ENCODE peak calls at places on chromosomes 11 and 22, in nine cellular contexts. One of them, this sample, is unnamed.

GRCh38 chr11:88016392-88017020 is 158.7 kb downstream of the RAB38 start:
- DNase-seq in A549: peak
- DNase-seq in pancreas: peak
- DNase-seq in psoas muscle: peak
- DNase-seq in stomach: peak
- DNase-seq in HL-60: peak
- DNase-seq in left ventricle myocardium inferior: peak
- DNase-seq in AG04449: peak
- DNase-seq in fibroblast of mammary gland: peak
- DNase-seq in this sample: peak

GRCh38 chr11:94800394-94800793 is 32.2 kb downstream of the AMOTL1 start:
- DNase-seq in stomach: no peak
- DNase-seq in HL-60: no peak
- DNase-seq in fibroblast of mammary gland: peak
- DNase-seq in left ventricle myocardium inferior: no peak
- DNase-seq in A549: no peak
- DNase-seq in AG04449: no peak
- DNase-seq in psoas muscle: no peak
- DNase-seq in pancreas: peak
- DNase-seq in this sample: no peak

GRCh38 chr11:122313581-122313980 is 197.6 kb upstream of the BLID start:
- DNase-seq in stomach: no peak
- DNase-seq in A549: no peak
- DNase-seq in pancreas: no peak
- DNase-seq in left ventricle myocardium inferior: no peak
- DNase-seq in fibroblast of mammary gland: no peak
- DNase-seq in AG04449: no peak
- DNase-seq in psoas muscle: no peak
- DNase-seq in HL-60: no peak
- DNase-seq in this sample: no peak

GRCh38 chr22:37870273-37870672 is 21.1 kb downstream of the EIF3L start:
- DNase-seq in psoas muscle: no peak
- DNase-seq in stomach: no peak
- DNase-seq in pancreas: no peak
- DNase-seq in fibroblast of mammary gland: peak
- DNase-seq in A549: no peak
- DNase-seq in AG04449: no peak
- DNase-seq in HL-60: no peak
- DNase-seq in left ventricle myocardium inferior: no peak
- DNase-seq in this sample: peak

GRCh38 chr11:69530278-69531070 is 49.0 kb downstream of the LINC01488 start:
- DNase-seq in pancreas: no peak
- DNase-seq in stomach: no peak
- DNase-seq in HL-60: peak
- DNase-seq in A549: no peak
- DNase-seq in psoas muscle: no peak
- DNase-seq in fibroblast of mammary gland: no peak
- DNase-seq in AG04449: no peak
- DNase-seq in left ventricle myocardium inferior: no peak
- DNase-seq in this sample: no peak

GRCh38 chr22:25048659-25049657 is 96.4 kb downstream of the KIAA1671 start:
- DNase-seq in pancreas: peak
- DNase-seq in AG04449: no peak
- DNase-seq in A549: peak
- DNase-seq in left ventricle myocardium inferior: peak
- DNase-seq in stomach: peak
- DNase-seq in psoas muscle: peak
- DNase-seq in HL-60: peak
- DNase-seq in fibroblast of mammary gland: peak
- DNase-seq in this sample: peak

GRCh38 chr11:123132881-123133280 is 62.2 kb downstream of the CLMP start:
- DNase-seq in pancreas: no peak
- DNase-seq in HL-60: no peak
- DNase-seq in stomach: no peak
- DNase-seq in left ventricle myocardium inferior: no peak
- DNase-seq in A549: no peak
- DNase-seq in psoas muscle: no peak
- DNase-seq in fibroblast of mammary gland: no peak
- DNase-seq in AG04449: no peak
- DNase-seq in this sample: no peak

GRCh38 chr11:2466069-2466801 is 21.4 kb downstream of the KCNQ1 start:
- DNase-seq in left ventricle myocardium inferior: no peak
- DNase-seq in stomach: peak
- DNase-seq in AG04449: no peak
- DNase-seq in pancreas: peak
- DNase-seq in HL-60: no peak
- DNase-seq in fibroblast of mammary gland: no peak
- DNase-seq in psoas muscle: no peak
- DNase-seq in A549: no peak
- DNase-seq in this sample: no peak

GRCh38 chr11:78138694-78139421 is 568 bp downstream of the ALG8 start:
- DNase-seq in stomach: peak
- DNase-seq in fibroblast of mammary gland: peak
- DNase-seq in left ventricle myocardium inferior: no peak
- DNase-seq in pancreas: no peak
- DNase-seq in psoas muscle: no peak
- DNase-seq in A549: peak
- DNase-seq in HL-60: peak
- DNase-seq in AG04449: no peak
- DNase-seq in this sample: peak

GRCh38 chr22:22513619-22514018 is 5.1 kb upstream of the ZNF280B start:
- DNase-seq in HL-60: no peak
- DNase-seq in pancreas: no peak
- DNase-seq in psoas muscle: no peak
- DNase-seq in left ventricle myocardium inferior: no peak
- DNase-seq in fibroblast of mammary gland: no peak
- DNase-seq in AG04449: no peak
- DNase-seq in stomach: no peak
- DNase-seq in A549: no peak
- DNase-seq in this sample: no peak

DNA sequence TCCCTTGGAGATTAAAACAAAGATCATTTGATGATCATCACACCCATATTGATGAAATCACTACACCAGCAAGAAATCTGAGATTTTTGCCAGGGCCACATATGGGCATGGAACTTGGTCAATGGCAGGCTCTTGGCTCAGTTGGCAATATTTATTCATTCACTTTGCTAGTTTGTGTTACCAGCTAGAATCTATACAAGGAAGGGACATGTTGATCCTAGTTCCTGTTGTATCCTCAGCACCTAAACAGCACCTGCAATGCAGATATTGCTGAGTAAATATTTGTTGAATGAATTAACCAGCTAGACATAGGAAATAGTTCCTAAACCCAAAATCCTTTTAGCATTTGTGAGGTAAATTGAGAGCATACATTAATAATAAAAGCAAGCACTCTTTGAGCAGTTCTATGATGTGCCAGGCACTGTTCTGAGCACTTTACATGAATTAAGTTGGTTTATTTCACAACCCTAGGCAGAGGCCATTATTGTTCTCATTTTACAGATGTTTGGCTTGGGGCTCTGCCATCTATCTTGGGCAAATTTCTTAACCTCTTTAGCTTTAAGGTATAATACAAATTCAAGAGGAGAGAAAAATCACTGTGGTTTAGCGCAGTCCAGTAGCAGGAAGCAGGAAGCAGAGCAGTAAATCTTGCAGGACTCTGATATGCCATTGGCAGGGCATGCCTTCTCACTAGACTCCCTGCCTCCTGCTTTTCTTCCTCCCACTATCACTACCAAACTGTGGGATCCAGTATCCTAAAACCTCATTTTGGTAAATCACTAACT is 1.6 kb downstream of the TRIM68 start:
- DNase-seq in AG04449: no peak
- DNase-seq in fibroblast of mammary gland: peak
- DNase-seq in HL-60: no peak
- DNase-seq in psoas muscle: no peak
- DNase-seq in left ventricle myocardium inferior: no peak
- DNase-seq in stomach: no peak
- DNase-seq in A549: no peak
- DNase-seq in pancreas: no peak
- DNase-seq in this sample: peak
- H3K4me3 ChIP-seq in AG04449: no peak
- H3K4me3 ChIP-seq in fibroblast of mammary gland: no peak
- H3K4me3 ChIP-seq in HL-60: no peak
- H3K4me3 ChIP-seq in psoas muscle: peak
- H3K4me3 ChIP-seq in left ventricle myocardium inferior: peak
- H3K4me3 ChIP-seq in stomach: peak
- H3K4me3 ChIP-seq in A549: no peak
- H3K4me3 ChIP-seq in pancreas: peak
- H3K4me3 ChIP-seq in this sample: no peak

DNA sequence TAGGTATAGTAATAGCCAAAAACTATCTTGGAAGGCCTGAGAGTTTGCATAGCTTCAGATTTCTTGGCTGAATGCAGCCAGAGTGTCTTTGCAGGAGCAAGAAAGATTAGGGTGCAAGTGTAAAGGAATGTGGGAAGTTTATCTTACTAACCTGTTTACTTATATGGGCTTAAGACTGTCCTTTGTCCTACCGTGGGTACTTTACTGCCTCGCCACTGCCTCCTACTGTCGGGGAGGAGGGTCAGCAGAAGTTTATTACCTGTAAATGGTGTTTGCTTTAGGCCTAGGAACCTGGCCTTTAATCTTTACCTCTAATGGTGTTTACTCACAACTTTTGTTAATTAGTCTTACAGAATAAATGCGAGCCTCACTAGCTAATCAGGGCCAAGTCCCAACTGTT is 633.8 kb downstream of the DLG2 start:
- DNase-seq in pancreas: no peak
- DNase-seq in HL-60: no peak
- DNase-seq in stomach: no peak
- DNase-seq in A549: peak
- DNase-seq in fibroblast of mammary gland: peak
- DNase-seq in AG04449: no peak
- DNase-seq in psoas muscle: no peak
- DNase-seq in left ventricle myocardium inferior: no peak
- DNase-seq in this sample: peak
- TF ChIP-seq CTCF in pancreas: no peak
- TF ChIP-seq CTCF in HL-60: no peak
- TF ChIP-seq CTCF in stomach: no peak
- TF ChIP-seq CTCF in A549: no peak
- TF ChIP-seq CTCF in fibroblast of mammary gland: peak
- TF ChIP-seq CTCF in AG04449: peak
- TF ChIP-seq CTCF in psoas muscle: no peak
- TF ChIP-seq CTCF in left ventricle myocardium inferior: no peak
- TF ChIP-seq CTCF in this sample: peak

GRCh38 chr22:41848468-41848867 is 15.6 kb downstream of the SREBF2 start:
- DNase-seq in A549: peak
- DNase-seq in pancreas: no peak
- DNase-seq in fibroblast of mammary gland: peak
- DNase-seq in HL-60: peak
- DNase-seq in left ventricle myocardium inferior: peak
- DNase-seq in AG04449: no peak
- DNase-seq in stomach: peak
- DNase-seq in psoas muscle: no peak
- DNase-seq in this sample: no peak
- H3K4me3 ChIP-seq in A549: no peak
- H3K4me3 ChIP-seq in pancreas: no peak
- H3K4me3 ChIP-seq in fibroblast of mammary gland: no peak
- H3K4me3 ChIP-seq in HL-60: no peak
- H3K4me3 ChIP-seq in left ventricle myocardium inferior: no peak
- H3K4me3 ChIP-seq in AG04449: no peak
- H3K4me3 ChIP-seq in stomach: no peak
- H3K4me3 ChIP-seq in psoas muscle: no peak
- H3K4me3 ChIP-seq in this sample: no peak

DNA sequence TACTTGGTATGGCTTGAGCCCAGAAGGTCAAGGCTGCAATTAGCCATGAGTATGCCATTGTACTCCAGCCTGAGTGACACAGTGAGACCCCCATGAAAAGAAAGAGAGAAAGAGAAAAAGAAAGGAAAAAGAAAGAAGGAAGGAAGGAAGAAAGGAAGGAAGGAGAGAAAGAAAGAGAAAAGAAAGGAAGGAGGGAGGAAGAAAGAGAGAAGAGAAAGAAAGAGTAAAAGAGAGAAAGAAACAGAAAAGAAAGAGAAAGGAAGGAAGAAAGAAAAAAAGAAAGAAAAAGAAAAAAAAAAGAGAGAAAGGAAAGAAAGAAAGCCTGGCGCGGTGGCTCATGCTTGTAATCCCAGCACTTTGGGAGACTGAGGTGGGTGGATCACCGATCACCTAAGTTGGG is 77.5 kb downstream of the CSTPP1 start:
- DNase-seq in HL-60: no peak
- DNase-seq in left ventricle myocardium inferior: no peak
- DNase-seq in fibroblast of mammary gland: no peak
- DNase-seq in psoas muscle: no peak
- DNase-seq in stomach: no peak
- DNase-seq in AG04449: no peak
- DNase-seq in pancreas: no peak
- DNase-seq in A549: no peak
- DNase-seq in this sample: no peak
- TF ChIP-seq CTCF in HL-60: no peak
- TF ChIP-seq CTCF in left ventricle myocardium inferior: no peak
- TF ChIP-seq CTCF in fibroblast of mammary gland: no peak
- TF ChIP-seq CTCF in psoas muscle: no peak
- TF ChIP-seq CTCF in stomach: no peak
- TF ChIP-seq CTCF in AG04449: no peak
- TF ChIP-seq CTCF in pancreas: no peak
- TF ChIP-seq CTCF in A549: no peak
- TF ChIP-seq CTCF in this sample: no peak

This sample was measured in choroid plexus epithelial cell.